ENCODE peak calls at places on chromosomes 7 and 10, in five cellular contexts. Y, E, Q, M and G are unnamed samples.

GRCh38 chr10:76492026-76492425 is 1060.6 kb downstream of the LRMDA start:
- DNase-seq in Y (no peak), E (peak), M (no peak), Q (no peak), G (no peak)

GRCh38 chr7:149220534-149220933 is 18.9 kb upstream of the ZNF212 start:
- DNase-seq in Q (peak), E (peak), M (no peak), Y (no peak), G (no peak)

GRCh38 chr7:135372222-135372621 is 137.7 kb downstream of the CNOT4 start:
- DNase-seq in Y (no peak), E (no peak), M (peak), Q (no peak), G (no peak)

GRCh38 chr7:28990200-28990960 is 32.2 kb upstream of the TRIL start:
- DNase-seq in M (no peak), E (no peak), Y (no peak), Q (peak), G (no peak)

GRCh38 chr10:124657806-124658205 is 86.4 kb downstream of the FAM53B start:
- DNase-seq in E (peak), Y (peak), Q (no peak), M (no peak), G (no peak)

GRCh38 chr10:54159924-54160323 is 641.1 kb downstream of the PCDH15 start:
- DNase-seq in M (no peak), E (no peak), Q (no peak), Y (no peak), G (no peak)

GRCh38 chr7:4249241-4249640 is 432.9 kb upstream of the FOXK1 start:
- DNase-seq in E (no peak), M (no peak), Q (no peak), Y (no peak), G (no peak)

GRCh38 chr7:24778543-24779282 is 21.4 kb upstream of the GSDME start:
- DNase-seq in Y (no peak), E (peak), M (no peak), Q (no peak), G (no peak)

GRCh38 chr7:108875139-108875538 is 305.5 kb downstream of the DNAJB9 start:
- DNase-seq in M (no peak), Q (peak), Y (no peak), E (peak), G (peak)

GRCh38 chr10:8418631-8419030 is 364.1 kb downstream of the GATA3 start:
- DNase-seq in Q (no peak), Y (no peak), M (no peak), E (peak), G (no peak)

GRCh38 chr7:119711104-119711503 is 561.9 kb upstream of the KCND2 start:
- DNase-seq in E (no peak), Y (no peak), Q (no peak), M (no peak), G (no peak)

GRCh38 chr7:87628780-87629569 is 777 bp downstream of the RUNDC3B start:
- DNase-seq in Y (no peak), E (no peak), M (peak), Q (peak), G (no peak)

GRCh38 chr10:14585287-14586193 is 189.2 kb downstream of the FAM107B start:
- DNase-seq in M (peak), Y (no peak), E (no peak), Q (no peak), G (no peak)

GRCh38 chr7:128947854-128948253 is 10.1 kb downstream of the IRF5 start:
- DNase-seq in Y (no peak), E (peak), M (no peak), Q (peak), G (no peak)

GRCh38 chr10:22752272-22752671 is 37.9 kb upstream of the PIP4K2A start:
- DNase-seq in Y (no peak), Q (no peak), E (no peak), M (no peak), G (no peak)

GRCh38 chr7:66957595-66958290 is 36.7 kb downstream of the TMEM248 start:
- DNase-seq in Q (no peak), E (no peak), M (no peak), Y (no peak), G (no peak)

GRCh38 chr10:116712499-116712898 is 29.9 kb downstream of the HSPA12A start:
- DNase-seq in E (peak), Q (no peak), Y (no peak), M (no peak), G (no peak)

GRCh38 chr10:116708877-116709276 is 33.5 kb downstream of the HSPA12A start:
- DNase-seq in Y (no peak), Q (no peak), E (no peak), M (no peak), G (no peak)

GRCh38 chr10:116708386-116708785 is 34.0 kb downstream of the HSPA12A start:
- DNase-seq in E (peak), Q (no peak), Y (no peak), M (no peak), G (no peak)

GRCh38 chr10:116707981-116708380 is 34.4 kb downstream of the HSPA12A start:
- DNase-seq in Q (no peak), M (no peak), E (no peak), Y (no peak), G (no peak)

DNA sequence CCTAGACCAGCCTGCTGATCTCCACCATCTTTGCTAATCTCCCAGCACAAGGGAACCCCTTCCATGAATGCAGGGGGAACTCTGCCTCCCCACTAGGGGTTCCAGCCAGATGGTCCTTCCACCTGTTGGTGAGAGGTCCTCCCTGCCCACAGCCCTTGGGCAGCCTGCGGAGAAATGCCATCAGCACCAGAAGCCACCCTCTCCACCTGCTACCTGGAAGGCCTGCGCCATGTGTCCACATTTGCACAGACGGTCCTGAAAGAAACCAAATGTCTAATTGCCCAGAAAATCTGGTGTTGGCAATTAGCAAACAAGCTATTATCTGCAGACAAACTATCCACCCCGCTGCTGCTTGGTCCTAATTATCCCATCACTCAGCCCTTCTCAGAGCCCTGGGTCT is 32.3 kb downstream of the HSPA12A start:
- DNase-seq in E (no peak), Y (no peak), Q (no peak), M (no peak), G (no peak)
- TF ChIP-seq MXI1 in E (no peak), Y (no peak), Q (no peak), M (no peak), G (no peak)

DNA sequence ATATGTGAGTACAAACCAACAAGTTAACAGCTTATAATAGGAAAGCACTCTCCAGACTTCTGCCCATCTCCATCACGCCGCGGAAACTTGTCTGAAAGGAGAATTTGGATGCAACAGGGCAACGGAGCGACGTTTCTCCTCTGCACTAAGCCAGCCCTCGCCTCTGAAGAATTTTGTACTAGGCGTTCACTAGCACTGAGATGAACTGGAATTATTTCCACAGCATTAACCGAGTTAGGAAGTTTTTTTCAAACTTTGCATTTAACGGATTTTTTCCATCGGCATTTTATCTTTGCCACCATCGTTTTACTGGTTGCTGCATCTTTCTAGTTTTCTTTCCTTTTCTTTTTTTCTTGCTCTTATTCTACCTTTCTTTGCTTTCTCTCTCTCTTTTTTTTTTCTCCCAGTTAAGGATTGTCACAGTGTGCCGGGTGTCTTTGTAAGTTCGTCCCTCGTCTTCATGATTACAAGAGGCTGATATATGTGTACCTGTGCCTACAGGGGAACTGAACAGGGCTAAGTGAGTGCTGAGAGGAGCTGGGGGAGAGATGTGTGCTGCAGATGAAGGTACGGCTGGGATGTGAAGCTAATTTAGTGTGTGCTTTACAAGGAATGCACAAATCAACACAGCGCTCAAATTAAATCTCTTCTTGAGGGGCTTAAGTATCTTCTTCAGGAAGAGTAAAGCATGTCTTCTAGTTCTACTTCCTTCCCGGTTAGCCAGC is 295.8 kb upstream of the NFE2L3 start:
- DNase-seq in Q (no peak), Y (no peak), E (peak), M (no peak), G (peak)
- TF ChIP-seq MXI1 in Q (no peak), Y (no peak), E (no peak), M (no peak), G (no peak)

GRCh38 chr10:48414778-48415177 is 108.3 kb downstream of the MAPK8 start:
- DNase-seq in E (peak), M (no peak), Q (no peak), Y (no peak), G (no peak)

GRCh38 chr10:48419714-48420113 is 113.2 kb downstream of the MAPK8 start:
- DNase-seq in E (no peak), Y (no peak), Q (no peak), M (no peak), G (no peak)

GRCh38 chr10:48417374-48417773 is 110.9 kb downstream of the MAPK8 start:
- DNase-seq in Y (no peak), E (no peak), M (no peak), Q (no peak), G (no peak)

GRCh38 chr10:48416584-48417232 is 110.2 kb downstream of the MAPK8 start:
- DNase-seq in Y (no peak), Q (no peak), E (no peak), M (peak), G (no peak)

GRCh38 chr10:48418189-48418588 is 111.7 kb downstream of the MAPK8 start:
- DNase-seq in M (no peak), Q (no peak), E (no peak), Y (no peak), G (no peak)
- TF ChIP-seq MXI1 in M (no peak), Q (no peak), E (no peak), Y (no peak), G (no peak)

GRCh38 chr10:71229726-71230655 is 17.6 kb downstream of the UNC5B start:
- DNase-seq in E (no peak), M (no peak), Y (no peak), Q (no peak), G (no peak)
- TF ChIP-seq MXI1 in E (no peak), M (no peak), Y (no peak), Q (no peak), G (no peak)

GRCh38 chr7:96080021-96080420 is 241.9 kb downstream of the SLC25A13 start:
- DNase-seq in M (no peak), E (peak), Y (no peak), Q (no peak), G (no peak)

GRCh38 chr7:96076350-96076707 is 245.6 kb downstream of the SLC25A13 start:
- DNase-seq in Y (no peak), Q (no peak), E (no peak), M (no peak), G (no peak)

GRCh38 chr7:96075510-96076349 is 246.2 kb downstream of the SLC25A13 start:
- DNase-seq in M (peak), E (peak), Q (peak), Y (no peak), G (peak)
- TF ChIP-seq MXI1 in M (no peak), E (no peak), Q (no peak), Y (no peak), G (no peak)

DNA sequence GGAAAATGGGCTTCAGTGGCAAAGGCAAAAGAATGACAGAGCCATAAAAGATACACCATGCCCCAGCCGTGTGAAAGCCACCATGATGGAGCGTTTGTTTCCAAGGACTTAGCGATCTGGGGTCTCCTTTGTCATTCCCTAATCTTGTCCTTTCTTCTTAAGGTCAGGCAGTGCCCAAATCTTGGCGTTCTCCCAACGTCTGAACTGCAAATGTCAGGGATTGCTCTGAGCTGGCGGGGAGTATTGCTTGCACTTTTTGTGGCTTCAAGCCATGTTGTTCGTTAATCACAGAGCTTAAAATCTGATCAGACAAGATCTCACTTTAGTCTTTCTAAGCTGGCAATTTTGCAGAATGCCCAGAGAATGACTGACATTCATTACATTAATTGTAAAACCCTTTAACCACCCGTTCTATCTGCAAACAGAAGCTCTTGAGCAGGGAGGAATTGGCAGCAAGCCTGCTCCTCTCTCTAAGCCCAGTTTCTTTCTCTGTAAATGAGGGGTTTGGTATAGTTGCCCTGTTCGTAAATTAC is 70.3 kb downstream of the NPTX2 start:
- DNase-seq in M (no peak), Q (peak), Y (no peak), E (no peak), G (no peak)
- TF ChIP-seq MXI1 in M (no peak), Q (no peak), Y (no peak), E (no peak), G (no peak)

GRCh38 chr7:77354484-77354883 is 61.7 kb downstream of the GSAP start:
- DNase-seq in E (no peak), Y (no peak), M (no peak), Q (no peak), G (no peak)

GRCh38 chr7:77353407-77353721 is 62.8 kb downstream of the GSAP start:
- DNase-seq in E (no peak), Q (no peak), Y (no peak), M (no peak), G (no peak)

GRCh38 chr7:77354914-77355313 is 61.2 kb downstream of the GSAP start:
- DNase-seq in E (no peak), Y (no peak), M (no peak), Q (no peak), G (no peak)

GRCh38 chr7:77352688-77353406 is 63.3 kb downstream of the GSAP start:
- DNase-seq in Q (no peak), M (no peak), Y (no peak), E (peak), G (no peak)

DNA sequence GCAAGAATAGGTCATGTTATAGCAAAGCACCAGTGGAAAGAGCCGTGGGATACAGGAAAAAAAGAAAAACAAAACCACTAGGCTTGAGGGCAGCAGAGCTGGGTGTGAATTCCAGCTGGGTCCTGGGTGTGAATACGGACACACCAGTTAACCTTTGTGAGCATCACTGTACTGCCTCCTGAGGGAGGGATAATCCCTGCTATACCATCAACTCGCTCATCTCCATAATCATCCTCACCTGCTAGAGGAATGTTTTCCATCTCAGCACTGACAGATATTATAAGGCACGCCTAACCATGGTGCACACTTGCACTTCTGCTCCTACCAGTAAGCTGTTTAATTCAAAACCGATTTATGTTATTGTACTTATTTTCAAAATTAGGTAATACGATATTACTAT is 62.2 kb downstream of the GSAP start:
- DNase-seq in Q (no peak), M (no peak), E (no peak), Y (no peak), G (no peak)
- TF ChIP-seq MXI1 in Q (no peak), M (no peak), E (no peak), Y (no peak), G (no peak)

DNA sequence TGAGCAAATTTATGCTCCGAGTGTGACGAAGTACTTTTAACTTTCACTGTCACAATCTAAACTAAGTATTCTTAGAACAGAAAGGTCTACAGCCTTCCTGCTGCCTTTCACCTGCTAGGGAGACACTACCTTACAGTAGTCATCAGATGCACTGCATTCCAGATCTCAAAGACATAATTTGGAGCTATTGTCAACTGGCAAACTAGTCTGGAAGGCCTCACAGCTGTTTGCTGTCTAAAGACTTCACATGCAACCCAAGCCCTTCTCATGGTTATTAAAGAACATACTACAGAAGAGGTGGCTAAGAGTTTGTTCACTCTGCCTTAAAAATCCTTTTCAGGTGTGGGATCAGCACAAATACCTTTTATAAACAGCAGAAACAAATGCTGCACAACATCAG is 91.8 kb upstream of the KCNIP2 start:
- DNase-seq in Y (no peak), M (no peak), Q (no peak), E (no peak), G (no peak)
- TF ChIP-seq MXI1 in Y (no peak), M (no peak), Q (no peak), E (no peak), G (no peak)